ENCODE peak calls at places on chromosomes 5 and 9, in nine cellular contexts. A is left ventricle myocardium inferior, P is right lobe of liver, M is IMR-90, Y is cardiac muscle cell, Z is heart left ventricle, C is tibial artery, J is right atrium auricular region, I is fibroblast of lung. E is an unnamed sample.

GRCh38 chr5:155455791-155456514 is 442.4 kb downstream of the KIF4B start:
- DNase-seq in J (no peak), Z (no peak), Y (no peak), M (no peak), I (no peak), A (no peak), C (no peak), P (no peak), E (no peak)

GRCh38 chr5:116360008-116360853 is 214.4 kb downstream of the SEMA6A start:
- DNase-seq in I (peak; percentile 13), Y (no peak), Z (peak; percentile 82), P (no peak), J (no peak), M (no peak), A (peak; percentile 77), C (no peak), E (no peak)

GRCh38 chr5:15993934-15994333 is 185.7 kb downstream of the MARCHF11 start:
- DNase-seq in Z (no peak), I (peak; percentile 13), C (no peak), A (no peak), J (no peak), P (no peak), M (peak; percentile 30), Y (peak; percentile 24), E (no peak)

GRCh38 chr5:128693779-128694178 is 155.7 kb upstream of the FBN2 start:
- DNase-seq in Z (no peak), Y (peak; percentile 11), I (peak; percentile 23), P (no peak), J (no peak), M (peak; percentile 4), C (no peak), A (no peak), E (no peak)

GRCh38 chr5:114018178-114018577 is 343.7 kb upstream of the KCNN2 start:
- DNase-seq in C (no peak), M (peak; percentile 1), J (no peak), A (no peak), Y (no peak), I (no peak), Z (no peak), P (no peak), E (no peak)

GRCh38 chr5:172692451-172692850 is 51.4 kb downstream of the NEURL1B start:
- DNase-seq in I (no peak), A (no peak), J (no peak), C (no peak), Y (no peak), P (peak; percentile 3), Z (no peak), M (no peak), E (no peak)

GRCh38 chr9:92133949-92134604 is 18.9 kb upstream of the SPTLC1 start:
- DNase-seq in Y (peak; percentile 84), A (peak; percentile 79), J (peak; percentile 79), Z (peak; percentile 79), I (peak; percentile 70), P (peak; percentile 85), M (peak; percentile 77), C (peak; percentile 72), E (peak; percentile 53)

GRCh38 chr5:157115012-157115411 is 6.2 kb upstream of the HAVCR2 start:
- DNase-seq in Y (no peak), P (no peak), A (no peak), M (no peak), C (no peak), J (no peak), I (no peak), Z (no peak), E (no peak)

GRCh38 chr5:8756498-8757084 is 789.3 kb downstream of the SEMA5A start:
- DNase-seq in J (no peak), Z (no peak), M (peak; percentile 60), A (no peak), Y (peak; percentile 70), I (peak; percentile 49), P (no peak), C (no peak), E (peak; percentile 29)

GRCh38 chr5:10734832-10735231 is 26.2 kb downstream of the DAP start:
- DNase-seq in C (no peak), J (no peak), P (no peak), Z (no peak), I (no peak), M (no peak), Y (no peak), A (no peak), E (no peak)

GRCh38 chr5:21094619-21095018 is 1106.6 kb upstream of the CDH18 start:
- DNase-seq in A (no peak), Y (no peak), P (no peak), I (no peak), Z (no peak), M (no peak), C (no peak), J (no peak), E (no peak)

GRCh38 chr5:149404746-149405549 is 25.9 kb upstream of the IL17B start:
- DNase-seq in I (peak; percentile 88), Y (peak; percentile 70), C (no peak), A (no peak), P (no peak), M (peak; percentile 95), Z (no peak), J (no peak), E (peak; percentile 86)

GRCh38 chr9:27383524-27383923 is 86.6 kb upstream of the EQTN start:
- DNase-seq in Z (no peak), Y (no peak), M (no peak), I (no peak), J (no peak), P (no peak), A (no peak), C (no peak), E (no peak)

GRCh38 chr5:14270212-14270702 is 127.1 kb downstream of the TRIO start:
- DNase-seq in Y (peak; percentile 77), Z (peak; percentile 71), P (no peak), I (peak; percentile 71), A (no peak), M (peak; percentile 64), C (peak; percentile 49), J (peak; percentile 62), E (peak; percentile 54)

GRCh38 chr5:147190236-147190815 is 44.5 kb upstream of the STK32A start:
- DNase-seq in M (no peak), I (peak; percentile 94), P (no peak), J (no peak), C (no peak), A (no peak), Z (no peak), Y (peak; percentile 26), E (peak; percentile 93)

GRCh38 chr9:89873801-89874200 is 269.0 kb downstream of the GADD45G start:
- DNase-seq in J (peak; percentile 40), I (no peak), P (no peak), Z (no peak), C (no peak), A (no peak), M (no peak), Y (no peak), E (no peak)

GRCh38 chr9:89874351-89875321 is 269.8 kb downstream of the GADD45G start:
- DNase-seq in Z (peak; percentile 79), J (peak; percentile 58), A (peak; percentile 53), P (peak; percentile 75), Y (no peak), I (no peak), C (peak; percentile 60), M (no peak), E (no peak)

GRCh38 chr9:89872913-89873707 is 268.3 kb downstream of the GADD45G start:
- DNase-seq in P (peak; percentile 40), Y (no peak), C (peak; percentile 9), J (peak; percentile 57), M (no peak), A (no peak), I (no peak), Z (peak; percentile 74), E (no peak)

GRCh38 chr9:89871871-89872331 is 267.1 kb downstream of the GADD45G start:
- DNase-seq in M (no peak), Z (peak; percentile 75), I (no peak), J (no peak), Y (no peak), A (peak; percentile 74), P (no peak), C (peak; percentile 17), E (no peak)

GRCh38 chr9:89872426-89872912 is 267.7 kb downstream of the GADD45G start:
- DNase-seq in J (no peak), A (no peak), M (no peak), C (peak; percentile 8), I (no peak), P (peak; percentile 43), Y (no peak), Z (no peak), E (no peak)
- H3K4me1 ChIP-seq in J (peaks cover 57% of the 10 kb centered on the region), A (peaks cover 59% of the 10 kb centered on the region), M (no peaks in the 10 kb centered on the region), C (peaks cover 37% of the 10 kb centered on the region), I (no peaks in the 10 kb centered on the region), P (peaks cover 16% of the 10 kb centered on the region), Y (peaks cover 41% of the 10 kb centered on the region), Z (peaks cover 47% of the 10 kb centered on the region), E (no peaks in the 10 kb centered on the region)

GRCh38 chr9:23245067-23245466 is 581.0 kb downstream of the ELAVL2 start:
- DNase-seq in A (no peak), J (no peak), P (no peak), M (no peak), Z (no peak), Y (no peak), C (no peak), I (no peak), E (no peak)
- H3K4me1 ChIP-seq in A (no peaks in the 10 kb centered on the region), J (no peaks in the 10 kb centered on the region), P (peaks cover 4% of the 10 kb centered on the region), M (no peaks in the 10 kb centered on the region), Z (no peaks in the 10 kb centered on the region), Y (no peaks in the 10 kb centered on the region), C (no peaks in the 10 kb centered on the region), I (no peaks in the 10 kb centered on the region), E (no peaks in the 10 kb centered on the region)

GRCh38 chr5:92374859-92375258 is 991.7 kb upstream of the ARRDC3 start:
- DNase-seq in P (peak; percentile 49), Z (no peak), M (no peak), I (no peak), A (no peak), C (no peak), Y (no peak), J (no peak), E (no peak)

GRCh38 chr5:92380069-92380770 is 997.1 kb upstream of the ARRDC3 start:
- DNase-seq in P (no peak), A (no peak), M (peak; percentile 11), J (no peak), I (peak; percentile 40), C (no peak), Y (peak; percentile 1), Z (no peak), E (peak; percentile 36)

DNA sequence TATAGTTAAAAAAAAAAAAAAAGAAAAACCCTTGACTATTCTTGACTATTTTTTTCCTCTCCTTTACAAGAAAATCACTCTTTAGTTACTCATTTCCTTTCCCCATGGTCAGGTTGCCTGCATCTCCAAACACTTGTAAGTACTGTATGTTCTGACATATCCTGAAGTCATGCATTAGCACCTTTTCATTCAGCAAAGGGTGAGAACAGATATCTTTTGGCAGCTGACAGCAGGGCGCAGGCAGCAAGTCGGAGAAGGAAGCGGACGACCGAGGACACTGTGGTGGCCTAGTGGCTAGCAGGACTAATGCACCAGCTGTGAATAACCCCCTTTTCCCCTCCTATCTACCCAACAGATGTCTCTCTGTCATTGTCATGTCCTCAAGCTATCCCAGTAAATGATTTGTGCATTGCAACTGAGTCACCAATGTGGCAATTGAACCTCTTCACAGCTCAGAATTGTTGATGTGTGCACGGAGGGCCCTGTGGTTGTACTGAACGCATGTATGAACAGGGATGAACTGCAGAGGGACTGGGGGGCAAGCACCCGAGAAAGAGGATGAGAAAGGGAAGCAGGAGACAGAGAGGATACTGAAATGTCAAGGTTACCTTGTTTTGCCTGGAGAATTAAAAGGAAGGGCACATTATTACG is 996.0 kb upstream of the ARRDC3 start:
- DNase-seq in C (no peak), P (peak; percentile 34), M (peak; percentile 49), J (no peak), I (peak; percentile 72), Y (peak; percentile 13), A (peak; percentile 20), Z (peak; percentile 46), E (peak; percentile 62)
- H3K4me1 ChIP-seq in C (no peaks in the 10 kb centered on the region), P (no peaks in the 10 kb centered on the region), M (peaks cover 7% of the 10 kb centered on the region), J (peaks cover 9% of the 10 kb centered on the region), I (no peaks in the 10 kb centered on the region), Y (peaks cover 5% of the 10 kb centered on the region), A (peaks cover 14% of the 10 kb centered on the region), Z (no peaks in the 10 kb centered on the region), E (peaks cover 10% of the 10 kb centered on the region)

GRCh38 chr9:126049088-126049487 is 277.5 kb upstream of the MVB12B start:
- DNase-seq in Y (no peak), I (no peak), M (no peak), Z (no peak), A (no peak), P (no peak), C (no peak), J (no peak), E (no peak)
- H3K4me1 ChIP-seq in Y (no peaks in the 10 kb centered on the region), I (no peaks in the 10 kb centered on the region), M (no peaks in the 10 kb centered on the region), Z (no peaks in the 10 kb centered on the region), A (no peaks in the 10 kb centered on the region), P (no peaks in the 10 kb centered on the region), C (no peaks in the 10 kb centered on the region), J (no peaks in the 10 kb centered on the region), E (no peaks in the 10 kb centered on the region)